ENCODE peak calls at places on chromosomes 5 and 9, in four cellular contexts. V is stimulated activated naive B cell treated with anti-CD40 and anti-IgM and Interleukin-4, amounts not matched to agents 10 μg/mL and 1 μg/mL and 100 μg/mL, for 72 hours; T is GM10248; H is H1. J is an unnamed sample.

GRCh38 chr9:128340691-128341434 is 536 bp downstream of the SLC27A4 start:
- DNase-seq in V (no peak), T (no peak), H (no peak), J (no peak)

GRCh38 chr9:121267689-121268597 is at the start of gene GSN:
- DNase-seq in V (peak), T (peak), H (no peak), J (no peak)

GRCh38 chr5:142852361-142852760 is 82.2 kb downstream of the ARHGAP26 start:
- DNase-seq in V (no peak), T (no peak), H (no peak), J (no peak)

GRCh38 chr9:120925535-120926396 is 830 bp downstream of the TRAF1 start:
- DNase-seq in V (peak), T (peak), H (no peak), J (no peak)

GRCh38 chr5:168286386-168286785 is 5.1 kb upstream of the WWC1 start:
- DNase-seq in V (no peak), T (peak), H (no peak), J (no peak)

GRCh38 chr5:59264641-59265245 is 628.8 kb downstream of the PDE4D start:
- DNase-seq in V (no peak), T (no peak), H (no peak), J (no peak)

GRCh38 chr9:76136986-76137385 is 246.5 kb downstream of the PCSK5 start:
- DNase-seq in V (no peak), T (no peak), H (no peak), J (peak)

GRCh38 chr9:89486681-89487080 is 11.2 kb downstream of the SEMA4D start:
- DNase-seq in V (no peak), T (no peak), H (no peak), J (no peak)

GRCh38 chr9:98147582-98147981 is 28.6 kb upstream of the TRIM14 start:
- DNase-seq in V (no peak), T (no peak), H (no peak), J (no peak)

GRCh38 chr5:170597876-170598275 is 94.1 kb downstream of the KCNIP1 start:
- DNase-seq in V (no peak), T (no peak), H (no peak), J (no peak)

GRCh38 chr9:93111371-93112115 is 15.5 kb downstream of the CARD19 start:
- DNase-seq in V (peak), T (no peak), H (no peak), J (no peak)

GRCh38 chr5:33563530-33563929 is 122.8 kb downstream of the TARS1 start:
- DNase-seq in V (no peak), T (no peak), H (no peak), J (no peak)

GRCh38 chr9:72441296-72442211 is 76.5 kb upstream of the ZFAND5 start:
- DNase-seq in V (no peak), T (no peak), H (peak), J (peak)

GRCh38 chr9:126709241-126709640 is 95.5 kb downstream of the LMX1B start:
- DNase-seq in V (no peak), T (no peak), H (no peak), J (no peak)

GRCh38 chr5:130978475-130978874 is 186.6 kb downstream of the HINT1 start:
- DNase-seq in V (no peak), T (no peak), H (no peak), J (no peak)

GRCh38 chr9:5976668-5977397 is 38.6 kb downstream of the RANBP6 start:
- DNase-seq in V (no peak), T (peak), H (no peak), J (no peak)

GRCh38 chr5:158451203-158451982 is 592.4 kb upstream of the CLINT1 start:
- DNase-seq in V (no peak), T (no peak), H (no peak), J (no peak)

GRCh38 chr5:57825026-57825683 is 342.5 kb upstream of the ACTBL2 start:
- DNase-seq in V (no peak), T (no peak), H (no peak), J (no peak)

GRCh38 chr5:142411656-142412425 is 87.0 kb upstream of the SPRY4 start:
- DNase-seq in V (no peak), T (no peak), H (no peak), J (no peak)

GRCh38 chr9:114156311-114156657 is 947 bp downstream of the COL27A1 start:
- DNase-seq in V (no peak), T (no peak), H (no peak), J (no peak)

GRCh38 chr9:132993511-132993939 is 15.0 kb downstream of the GFI1B start:
- DNase-seq in V (no peak), T (no peak), H (no peak), J (no peak)

GRCh38 chr5:75265731-75266130 is 29.1 kb upstream of the ANKRD31 start:
- DNase-seq in V (no peak), T (peak), H (no peak), J (no peak)

GRCh38 chr9:27073841-27074728 is 34.9 kb upstream of the TEK start:
- DNase-seq in V (no peak), T (no peak), H (no peak), J (no peak)

GRCh38 chr5:37553720-37554402 is 174.7 kb downstream of the WDR70 start:
- DNase-seq in V (no peak), T (no peak), H (no peak), J (no peak)

GRCh38 chr5:167261309-167262100 is 1029.9 kb upstream of the WWC1 start:
- DNase-seq in V (no peak), T (no peak), H (peak), J (peak)

GRCh38 chr9:73689091-73689870 is 537.6 kb downstream of the ANXA1 start:
- DNase-seq in V (no peak), T (no peak), H (no peak), J (no peak)

GRCh38 chr5:159448-160172 is 31.7 kb upstream of the LRRC14B start:
- DNase-seq in V (no peak), T (no peak), H (no peak), J (no peak)

GRCh38 chr9:128781186-128782070 is 5.6 kb upstream of the TBC1D13 start:
- DNase-seq in V (peak), T (no peak), H (no peak), J (no peak)

GRCh38 chr9:115254781-115255180 is 136.8 kb upstream of the TNC start:
- DNase-seq in V (no peak), T (no peak), H (no peak), J (no peak)

GRCh38 chr5:125499969-125500368 is 753.5 kb upstream of the ZNF608 start:
- DNase-seq in V (no peak), T (no peak), H (no peak), J (no peak)

GRCh38 chr5:55364537-55365055 is 56.8 kb downstream of the MTREX start:
- DNase-seq in V (no peak), T (peak), H (no peak), J (no peak)

GRCh38 chr9:76835571-76836283 is 70.2 kb downstream of the PRUNE2 start:
- DNase-seq in V (no peak), T (no peak), H (no peak), J (no peak)

GRCh38 chr5:127754259-127754658 is 51.1 kb downstream of the CCDC192 start:
- DNase-seq in V (no peak), T (no peak), H (no peak), J (no peak)

GRCh38 chr9:13688223-13688989 is 408.9 kb upstream of the MPDZ start:
- DNase-seq in V (no peak), T (no peak), H (no peak), J (peak)

GRCh38 chr9:35501941-35502340 is 12.0 kb downstream of the RUSC2 start:
- DNase-seq in V (no peak), T (no peak), H (no peak), J (no peak)

GRCh38 chr9:88748566-88749238 is 213.7 kb downstream of the NXNL2 start:
- DNase-seq in V (no peak), T (no peak), H (no peak), J (no peak)

J was measured in NT2/D1.